ENCODE peak calls at places on chromosomes 12 and 14, in eight cellular contexts. Z, V, K, G, U, N, M and C are unnamed samples.

GRCh38 chr12:68962855-68963455 is 30.0 kb upstream of the CPM start:
- DNase-seq in Z (no peak), V (no peak), N (no peak), K (no peak), M (no peak), U (no peak), G (no peak), C (no peak)

GRCh38 chr12:93441111-93441616 is 583 bp downstream of the UBE2N start:
- DNase-seq in V (peak; percentile 69), Z (peak; percentile 23), M (peak; percentile 19), U (peak; percentile 41), K (peak; percentile 56), G (peak; percentile 55), N (no peak), C (peak; percentile 66)

GRCh38 chr12:123937707-123938600 is 34.7 kb downstream of the CCDC92 start:
- DNase-seq in V (peak; percentile 76), U (peak; percentile 33), K (peak; percentile 66), G (no peak), M (no peak), N (peak; percentile 41), Z (no peak), C (peak; percentile 79)

GRCh38 chr12:30687265-30687986 is 8.2 kb downstream of the IPO8 start:
- DNase-seq in G (no peak), N (no peak), Z (no peak), V (no peak), U (no peak), M (peak; percentile 22), K (no peak), C (no peak)

GRCh38 chr12:111354511-111354910 is 14.4 kb downstream of the PHETA1 start:
- DNase-seq in K (no peak), U (no peak), G (no peak), N (no peak), Z (no peak), V (no peak), M (no peak), C (no peak)

GRCh38 chr14:31876741-31877140 is 200.4 kb upstream of the ARHGAP5 start:
- DNase-seq in V (no peak), Z (no peak), K (no peak), M (no peak), N (no peak), U (no peak), G (no peak), C (no peak)

GRCh38 chr12:3828888-3829287 is 44.3 kb downstream of the PARP11 start:
- DNase-seq in M (no peak), U (no peak), Z (no peak), N (no peak), V (no peak), K (no peak), G (no peak), C (no peak)

GRCh38 chr12:227923-228845 is 14.2 kb upstream of the SLC6A12 start:
- DNase-seq in M (no peak), K (no peak), U (no peak), V (no peak), Z (no peak), N (no peak), G (no peak), C (no peak)

GRCh38 chr14:32711103-32711680 is 227.5 kb upstream of the NPAS3 start:
- DNase-seq in N (peak; percentile 0), K (peak; percentile 13), M (peak; percentile 47), V (no peak), U (no peak), Z (no peak), G (peak; percentile 48), C (no peak)

GRCh38 chr12:112967858-112968257 is 10.5 kb upstream of the OAS2 start:
- DNase-seq in U (no peak), N (no peak), M (no peak), G (no peak), Z (no peak), V (no peak), K (no peak), C (no peak)

GRCh38 chr12:28253175-28253641 is 63.0 kb downstream of the CCDC91 start:
- DNase-seq in V (peak; percentile 79), N (peak; percentile 4), M (peak; percentile 28), Z (no peak), K (peak; percentile 51), G (peak; percentile 42), U (peak; percentile 11), C (peak; percentile 57)

GRCh38 chr14:44446965-44447364 is 60.1 kb downstream of the FSCB start:
- DNase-seq in K (no peak), V (no peak), Z (no peak), N (no peak), M (no peak), G (no peak), U (no peak), C (no peak)

GRCh38 chr12:19053999-19054398 is 75.5 kb upstream of the PLEKHA5 start:
- DNase-seq in G (no peak), Z (no peak), U (no peak), K (no peak), N (no peak), M (no peak), V (no peak), C (no peak)

GRCh38 chr12:65561798-65562382 is 262.4 kb upstream of the HMGA2 start:
- DNase-seq in U (no peak), V (no peak), G (peak; percentile 83), K (no peak), N (no peak), Z (no peak), M (peak; percentile 78), C (no peak)

GRCh38 chr12:42482820-42483533 is 106.6 kb downstream of the PRICKLE1 start:
- DNase-seq in U (peak; percentile 32), M (peak; percentile 47), N (peak; percentile 82), V (peak; percentile 81), Z (peak; percentile 14), K (peak; percentile 72), G (peak; percentile 85), C (peak; percentile 50)

GRCh38 chr12:64673490-64674169 is 63.3 kb downstream of the RASSF3 start:
- DNase-seq in K (no peak), V (no peak), G (no peak), Z (no peak), M (no peak), U (no peak), N (no peak), C (no peak)

GRCh38 chr12:103677341-103677740 is 90.3 kb downstream of the STAB2 start:
- DNase-seq in G (no peak), V (no peak), N (no peak), U (no peak), Z (no peak), M (no peak), K (no peak), C (no peak)

GRCh38 chr12:53102883-53103807 is at the start of gene SOAT2:
- DNase-seq in U (no peak), Z (no peak), G (no peak), M (no peak), K (peak; percentile 76), V (peak; percentile 72), N (peak; percentile 64), C (peak; percentile 86)

GRCh38 chr12:100331871-100332270 is 25.0 kb upstream of the SLC17A8 start:
- DNase-seq in Z (no peak), K (no peak), M (no peak), V (no peak), U (no peak), G (no peak), N (no peak), C (no peak)

GRCh38 chr14:74302160-74302628 is 540 bp downstream of the ABCD4 start:
- DNase-seq in M (peak; percentile 61), K (peak; percentile 27), G (peak; percentile 66), V (no peak), N (peak; percentile 57), Z (no peak), U (no peak), C (no peak)

GRCh38 chr14:61280526-61281185 is 482 bp downstream of the TMEM30B start:
- DNase-seq in V (peak; percentile 90), K (peak; percentile 88), U (peak; percentile 65), G (peak; percentile 68), N (no peak), Z (peak; percentile 68), M (peak; percentile 29), C (peak; percentile 79)

GRCh38 chr14:55336161-55336560 is 64.9 kb downstream of the FBXO34 start:
- DNase-seq in N (no peak), V (peak; percentile 46), Z (peak; percentile 13), M (no peak), U (no peak), K (no peak), G (no peak), C (peak; percentile 54)

GRCh38 chr14:76089575-76089974 is 62.1 kb upstream of the GPATCH2L start:
- DNase-seq in M (no peak), K (no peak), N (no peak), U (no peak), G (no peak), V (no peak), Z (no peak), C (no peak)

GRCh38 chr12:69985656-69986055 is 160.6 kb downstream of the MYRFL start:
- DNase-seq in M (no peak), G (peak; percentile 38), U (no peak), Z (no peak), K (no peak), N (no peak), V (no peak), C (no peak)

GRCh38 chr12:29796823-29797263 is 13.1 kb upstream of the TMTC1 start:
- DNase-seq in V (no peak), M (peak; percentile 87), N (no peak), Z (no peak), K (no peak), G (peak; percentile 35), U (no peak), C (no peak)

GRCh38 chr14:89237923-89238529 is 179.0 kb downstream of the FOXN3 start:
- DNase-seq in U (no peak), K (no peak), V (no peak), G (peak; percentile 23), M (no peak), N (no peak), Z (no peak), C (no peak)

GRCh38 chr12:70031046-70031445 is 206.0 kb downstream of the MYRFL start:
- DNase-seq in K (no peak), G (no peak), N (no peak), V (no peak), M (no peak), U (no peak), Z (no peak), C (no peak)

GRCh38 chr12:120055231-120055630 is 61.3 kb downstream of the RAB35 start:
- DNase-seq in N (no peak), K (no peak), U (no peak), G (no peak), Z (no peak), V (no peak), M (no peak), C (no peak)

GRCh38 chr12:124583854-124584253 is 16.4 kb upstream of the NCOR2 start:
- DNase-seq in G (no peak), V (no peak), U (no peak), Z (no peak), K (no peak), N (no peak), M (no peak), C (no peak)

GRCh38 chr12:69405466-69405865 is 45.9 kb downstream of the YEATS4 start:
- DNase-seq in N (no peak), U (no peak), M (peak; percentile 93), K (no peak), Z (no peak), V (no peak), G (peak; percentile 98), C (no peak)

GRCh38 chr12:62907067-62907466 is 27.9 kb downstream of the PPM1H start:
- DNase-seq in K (no peak), M (no peak), N (no peak), U (no peak), V (no peak), Z (no peak), G (no peak), C (no peak)

GRCh38 chr12:117596968-117597367 is 235.5 kb upstream of the NOS1 start:
- DNase-seq in M (no peak), U (no peak), K (no peak), Z (no peak), V (no peak), N (no peak), G (no peak), C (no peak)

GRCh38 chr12:69397978-69398377 is 38.4 kb downstream of the YEATS4 start:
- DNase-seq in Z (no peak), V (no peak), N (no peak), K (no peak), M (no peak), U (no peak), G (no peak), C (no peak)

GRCh38 chr14:53295985-53296582 is 143.0 kb upstream of the DDHD1 start:
- DNase-seq in U (no peak), G (peak; percentile 25), N (no peak), K (peak; percentile 12), M (peak; percentile 38), Z (no peak), V (no peak), C (no peak)